ENCODE peak calls at places on chromosome 19, in nine cellular contexts. One of them, this sample, is unnamed.

GRCh38 chr19:10968527-10969081 is 7.8 kb downstream of the SMARCA4 start:
- DNase-seq in right lobe of liver: no peak
- DNase-seq in HCT116: no peak
- DNase-seq in heart left ventricle: no peak
- DNase-seq in stomach: no peak
- DNase-seq in transverse colon: peak; percentile 39
- DNase-seq in ovary: no peak
- DNase-seq in lower leg skin: no peak
- DNase-seq in testis: no peak
- DNase-seq in this sample: no peak

GRCh38 chr19:10625003-10625761 is at the start of gene SLC44A2:
- DNase-seq in right lobe of liver: peak; percentile 72
- DNase-seq in HCT116: peak; percentile 38
- DNase-seq in heart left ventricle: peak; percentile 89
- DNase-seq in stomach: peak; percentile 94
- DNase-seq in transverse colon: peak; percentile 93
- DNase-seq in ovary: peak; percentile 82
- DNase-seq in lower leg skin: peak; percentile 94
- DNase-seq in testis: peak; percentile 86
- DNase-seq in this sample: peak; percentile 89

GRCh38 chr19:4606921-4607678 is 32.2 kb upstream of the TNFAIP8L1 start:
- DNase-seq in right lobe of liver: peak; percentile 80
- DNase-seq in HCT116: no peak
- DNase-seq in heart left ventricle: peak; percentile 75
- DNase-seq in stomach: no peak
- DNase-seq in transverse colon: no peak
- DNase-seq in ovary: no peak
- DNase-seq in lower leg skin: no peak
- DNase-seq in testis: peak; percentile 71
- DNase-seq in this sample: no peak

GRCh38 chr19:40322271-40322610 is 26.0 kb downstream of the C19orf47 start:
- DNase-seq in right lobe of liver: no peak
- DNase-seq in HCT116: no peak
- DNase-seq in heart left ventricle: no peak
- DNase-seq in stomach: no peak
- DNase-seq in transverse colon: no peak
- DNase-seq in ovary: no peak
- DNase-seq in lower leg skin: no peak
- DNase-seq in testis: no peak
- DNase-seq in this sample: no peak

GRCh38 chr19:41457241-41457640 is 14.3 kb downstream of the ERICH4 start:
- DNase-seq in right lobe of liver: no peak
- DNase-seq in HCT116: no peak
- DNase-seq in heart left ventricle: no peak
- DNase-seq in stomach: no peak
- DNase-seq in transverse colon: no peak
- DNase-seq in ovary: no peak
- DNase-seq in lower leg skin: no peak
- DNase-seq in testis: no peak
- DNase-seq in this sample: no peak

GRCh38 chr19:33397536-33398360 is 24.2 kb downstream of the CEBPG start:
- DNase-seq in right lobe of liver: peak; percentile 21
- DNase-seq in HCT116: no peak
- DNase-seq in heart left ventricle: peak; percentile 28
- DNase-seq in stomach: no peak
- DNase-seq in transverse colon: no peak
- DNase-seq in ovary: no peak
- DNase-seq in lower leg skin: peak; percentile 82
- DNase-seq in testis: no peak
- DNase-seq in this sample: peak; percentile 60

GRCh38 chr19:19094513-19094912 is 30.7 kb downstream of the SLC25A42 start:
- DNase-seq in right lobe of liver: no peak
- DNase-seq in HCT116: no peak
- DNase-seq in heart left ventricle: no peak
- DNase-seq in stomach: no peak
- DNase-seq in transverse colon: no peak
- DNase-seq in ovary: no peak
- DNase-seq in lower leg skin: no peak
- DNase-seq in testis: no peak
- DNase-seq in this sample: no peak

GRCh38 chr19:5026706-5027273 is 57.9 kb downstream of the KDM4B start:
- DNase-seq in right lobe of liver: no peak
- DNase-seq in HCT116: no peak
- DNase-seq in heart left ventricle: no peak
- DNase-seq in stomach: no peak
- DNase-seq in transverse colon: no peak
- DNase-seq in ovary: no peak
- DNase-seq in lower leg skin: peak; percentile 74
- DNase-seq in testis: no peak
- DNase-seq in this sample: no peak

GRCh38 chr19:33416307-33417215 is 43.1 kb downstream of the CEBPG start:
- DNase-seq in right lobe of liver: no peak
- DNase-seq in HCT116: peak; percentile 52
- DNase-seq in heart left ventricle: peak; percentile 54
- DNase-seq in stomach: peak; percentile 75
- DNase-seq in transverse colon: peak; percentile 71
- DNase-seq in ovary: peak; percentile 62
- DNase-seq in lower leg skin: no peak
- DNase-seq in testis: peak; percentile 77
- DNase-seq in this sample: peak; percentile 77

GRCh38 chr19:8487137-8487851 is 15.1 kb downstream of the PRAM1 start:
- DNase-seq in right lobe of liver: no peak
- DNase-seq in HCT116: no peak
- DNase-seq in heart left ventricle: peak; percentile 58
- DNase-seq in stomach: no peak
- DNase-seq in transverse colon: peak; percentile 34
- DNase-seq in ovary: no peak
- DNase-seq in lower leg skin: no peak
- DNase-seq in testis: peak; percentile 34
- DNase-seq in this sample: no peak

GRCh38 chr19:46753420-46754155 is 7.3 kb upstream of the STRN4 start:
- DNase-seq in right lobe of liver: no peak
- DNase-seq in HCT116: no peak
- DNase-seq in heart left ventricle: no peak
- DNase-seq in stomach: peak; percentile 75
- DNase-seq in transverse colon: peak; percentile 78
- DNase-seq in ovary: no peak
- DNase-seq in lower leg skin: no peak
- DNase-seq in testis: peak; percentile 68
- DNase-seq in this sample: no peak

GRCh38 chr19:12141405-12141736 is 1.2 kb upstream of the ZNF20 start:
- DNase-seq in right lobe of liver: no peak
- DNase-seq in HCT116: no peak
- DNase-seq in heart left ventricle: no peak
- DNase-seq in stomach: no peak
- DNase-seq in transverse colon: no peak
- DNase-seq in ovary: no peak
- DNase-seq in lower leg skin: no peak
- DNase-seq in testis: no peak
- DNase-seq in this sample: no peak
- TF ChIP-seq POLR2A in right lobe of liver: no peak
- TF ChIP-seq POLR2A in HCT116: no peak
- TF ChIP-seq POLR2A in heart left ventricle: no peak
- TF ChIP-seq POLR2A in stomach: no peak
- TF ChIP-seq POLR2A in transverse colon: no peak
- TF ChIP-seq POLR2A in ovary: no peak
- TF ChIP-seq POLR2A in lower leg skin: no peak
- TF ChIP-seq POLR2A in testis: no peak
- TF ChIP-seq POLR2A in this sample: no peak

DNA sequence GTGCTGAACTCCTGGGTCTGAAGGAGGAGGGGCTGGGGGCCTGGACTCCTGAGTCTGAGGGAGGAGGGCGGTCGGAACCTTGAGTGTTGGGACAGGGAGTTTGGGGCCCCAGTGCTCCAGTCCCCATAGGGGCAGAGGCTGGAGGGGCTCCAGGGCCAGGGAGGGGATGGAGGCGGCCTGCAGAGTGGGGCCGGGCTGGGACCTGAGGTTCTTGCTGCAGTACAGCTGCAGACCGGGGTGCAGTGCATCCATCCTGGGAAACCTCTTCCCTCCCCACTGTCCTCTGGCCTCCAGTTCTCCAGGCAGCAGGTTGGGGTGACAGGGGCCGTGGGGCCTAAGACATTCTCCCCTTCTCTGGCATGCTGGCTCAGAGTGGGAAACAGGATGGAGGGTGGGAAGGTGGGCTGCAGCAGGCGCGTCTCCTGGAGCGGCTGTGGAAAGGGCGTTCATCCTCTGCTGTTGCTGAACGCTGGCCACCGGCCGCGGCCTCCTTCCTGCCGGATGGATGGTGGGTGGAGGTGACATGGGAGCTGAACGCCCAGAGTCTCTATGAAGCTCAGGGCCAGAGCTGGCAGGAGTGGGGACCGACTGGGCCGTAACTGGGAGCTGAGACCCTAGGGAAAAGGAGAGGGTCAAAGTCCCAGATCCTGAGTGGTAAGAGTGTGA is 1.6 kb downstream of the BRSK1 start:
- DNase-seq in right lobe of liver: no peak
- DNase-seq in HCT116: no peak
- DNase-seq in heart left ventricle: no peak
- DNase-seq in stomach: no peak
- DNase-seq in transverse colon: no peak
- DNase-seq in ovary: no peak
- DNase-seq in lower leg skin: no peak
- DNase-seq in testis: no peak
- DNase-seq in this sample: no peak
- H3K4me3 ChIP-seq in right lobe of liver: no peak overlapping the region
- H3K4me3 ChIP-seq in HCT116: peak overlapping the region; percentile 60
- H3K4me3 ChIP-seq in heart left ventricle: peak overlapping the region; percentile 12
- H3K4me3 ChIP-seq in stomach: no peak overlapping the region
- H3K4me3 ChIP-seq in transverse colon: peak overlapping the region; percentile 58
- H3K4me3 ChIP-seq in ovary: no peak overlapping the region
- H3K4me3 ChIP-seq in lower leg skin: no peak overlapping the region
- H3K4me3 ChIP-seq in testis: no peak overlapping the region
- H3K4me3 ChIP-seq in this sample: peak overlapping the region; percentile 95

DNA sequence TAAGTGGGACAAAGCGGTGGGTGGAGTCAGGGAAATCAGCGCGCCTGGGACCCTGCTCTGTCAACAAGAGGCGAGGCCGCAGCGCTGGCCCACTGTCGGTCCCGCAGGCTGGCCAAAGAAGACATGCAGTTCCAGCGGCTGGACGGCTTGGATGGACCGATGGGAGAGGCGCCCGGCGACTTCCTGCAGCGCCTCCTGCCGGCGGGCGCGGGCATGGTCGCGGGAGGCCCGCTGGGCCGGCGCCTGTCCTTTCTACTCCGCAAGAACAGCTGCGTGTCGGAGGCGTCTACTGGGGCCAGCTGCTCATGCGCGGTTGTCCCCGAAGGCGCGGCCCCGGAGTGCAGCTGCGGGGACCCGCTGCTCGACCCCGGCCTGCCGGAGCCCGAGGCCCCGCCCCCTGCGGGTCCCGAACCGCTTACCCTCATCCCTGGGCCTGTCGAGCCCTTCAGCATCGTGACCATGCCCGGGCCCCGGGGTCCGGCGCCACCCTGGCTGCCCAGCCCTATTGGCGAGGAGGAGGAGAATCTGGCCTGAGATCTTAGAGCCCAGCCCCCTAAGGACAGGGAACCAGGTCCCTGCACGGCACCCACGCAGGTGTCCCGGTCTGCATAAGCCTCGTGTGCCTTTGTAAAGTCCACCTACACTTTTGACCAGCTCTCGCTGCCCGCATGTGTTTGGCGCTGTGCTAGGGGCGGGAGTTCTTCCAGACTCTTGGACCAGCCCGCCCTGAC is 6.1 kb downstream of the BEST2 start:
- DNase-seq in right lobe of liver: peak; percentile 78
- DNase-seq in HCT116: peak; percentile 52
- DNase-seq in heart left ventricle: peak; percentile 82
- DNase-seq in stomach: peak; percentile 76
- DNase-seq in transverse colon: peak; percentile 80
- DNase-seq in ovary: peak; percentile 66
- DNase-seq in lower leg skin: peak; percentile 92
- DNase-seq in testis: peak; percentile 80
- DNase-seq in this sample: peak; percentile 87
- TF ChIP-seq POLR2A in right lobe of liver: no peak
- TF ChIP-seq POLR2A in HCT116: no peak
- TF ChIP-seq POLR2A in heart left ventricle: no peak
- TF ChIP-seq POLR2A in stomach: no peak
- TF ChIP-seq POLR2A in transverse colon: peak; percentile 16
- TF ChIP-seq POLR2A in ovary: no peak
- TF ChIP-seq POLR2A in lower leg skin: no peak
- TF ChIP-seq POLR2A in testis: no peak
- TF ChIP-seq POLR2A in this sample: no peak

GRCh38 chr19:28726533-28726932 is 486.4 kb downstream of the UQCRFS1 start:
- DNase-seq in right lobe of liver: no peak
- DNase-seq in HCT116: no peak
- DNase-seq in heart left ventricle: no peak
- DNase-seq in stomach: no peak
- DNase-seq in transverse colon: no peak
- DNase-seq in ovary: no peak
- DNase-seq in lower leg skin: no peak
- DNase-seq in testis: no peak
- DNase-seq in this sample: no peak
- H3K4me3 ChIP-seq in right lobe of liver: no peak overlapping the region
- H3K4me3 ChIP-seq in HCT116: no peak overlapping the region
- H3K4me3 ChIP-seq in heart left ventricle: no peak overlapping the region
- H3K4me3 ChIP-seq in stomach: no peak overlapping the region
- H3K4me3 ChIP-seq in transverse colon: peak overlapping the region; percentile 43
- H3K4me3 ChIP-seq in ovary: no peak overlapping the region
- H3K4me3 ChIP-seq in lower leg skin: no peak overlapping the region
- H3K4me3 ChIP-seq in testis: peak overlapping the region; percentile 50
- H3K4me3 ChIP-seq in this sample: no peak overlapping the region

GRCh38 chr19:14434543-14435319 is 1.6 kb downstream of the PKN1 start:
- DNase-seq in right lobe of liver: peak; percentile 66
- DNase-seq in HCT116: no peak
- DNase-seq in heart left ventricle: peak; percentile 85
- DNase-seq in stomach: peak; percentile 71
- DNase-seq in transverse colon: peak; percentile 59
- DNase-seq in ovary: peak; percentile 65
- DNase-seq in lower leg skin: peak; percentile 91
- DNase-seq in testis: peak; percentile 51
- DNase-seq in this sample: peak; percentile 89

GRCh38 chr19:14433454-14434156 is 499 bp downstream of the PKN1 start:
- DNase-seq in right lobe of liver: no peak
- DNase-seq in HCT116: no peak
- DNase-seq in heart left ventricle: no peak
- DNase-seq in stomach: peak; percentile 62
- DNase-seq in transverse colon: peak; percentile 75
- DNase-seq in ovary: no peak
- DNase-seq in lower leg skin: no peak
- DNase-seq in testis: peak; percentile 49
- DNase-seq in this sample: no peak

GRCh38 chr19:14434157-14434501 is 1.0 kb downstream of the PKN1 start:
- DNase-seq in right lobe of liver: no peak
- DNase-seq in HCT116: no peak
- DNase-seq in heart left ventricle: no peak
- DNase-seq in stomach: peak; percentile 28
- DNase-seq in transverse colon: no peak
- DNase-seq in ovary: no peak
- DNase-seq in lower leg skin: no peak
- DNase-seq in testis: peak; percentile 36
- DNase-seq in this sample: no peak

GRCh38 chr19:14430712-14431111 is 2.4 kb upstream of the PKN1 start:
- DNase-seq in right lobe of liver: no peak
- DNase-seq in HCT116: no peak
- DNase-seq in heart left ventricle: no peak
- DNase-seq in stomach: no peak
- DNase-seq in transverse colon: no peak
- DNase-seq in ovary: no peak
- DNase-seq in lower leg skin: no peak
- DNase-seq in testis: no peak
- DNase-seq in this sample: no peak

GRCh38 chr19:14432817-14433453 is at the start of gene PKN1:
- DNase-seq in right lobe of liver: peak; percentile 63
- DNase-seq in HCT116: no peak
- DNase-seq in heart left ventricle: peak; percentile 71
- DNase-seq in stomach: peak; percentile 57
- DNase-seq in transverse colon: peak; percentile 59
- DNase-seq in ovary: peak; percentile 68
- DNase-seq in lower leg skin: no peak
- DNase-seq in testis: peak; percentile 53
- DNase-seq in this sample: no peak
- TF ChIP-seq POLR2A in right lobe of liver: no peak
- TF ChIP-seq POLR2A in HCT116: no peak
- TF ChIP-seq POLR2A in heart left ventricle: no peak
- TF ChIP-seq POLR2A in stomach: no peak
- TF ChIP-seq POLR2A in transverse colon: no peak
- TF ChIP-seq POLR2A in ovary: no peak
- TF ChIP-seq POLR2A in lower leg skin: no peak
- TF ChIP-seq POLR2A in testis: no peak
- TF ChIP-seq POLR2A in this sample: no peak

This sample was measured in sigmoid colon.